ENCODE peak calls at places on chromosomes 6 and 20, in seven cellular contexts. W is NCI-H2171 treated with DMSO at 0.1 percent for 48 hours, F is substantia nigra, B is progenitor cell of endocrine pancreas, O is OCI-LY7, A is D341Med, V is NCI-H1930. J is an unnamed sample.

GRCh38 chr20:57211949-57212889 is 54.2 kb downstream of the BMP7 start:
- DNase-seq in W (no peak), F (peak; percentile 47), B (no peak), O (no peak), A (peak; percentile 52), V (no peak), J (peak; percentile 85)

GRCh38 chr6:68307301-68307700 is 327.8 kb upstream of the ADGRB3 start:
- DNase-seq in W (no peak), F (no peak), B (no peak), O (no peak), A (no peak), V (no peak), J (no peak)

GRCh38 chr6:52511163-52511562 is 65.7 kb downstream of the TRAM2 start:
- DNase-seq in W (no peak), F (no peak), B (no peak), O (no peak), A (no peak), V (no peak), J (no peak)

GRCh38 chr20:50421356-50422340 is 88.5 kb upstream of the PTPN1 start:
- DNase-seq in W (peak; percentile 50), F (no peak), B (no peak), O (no peak), A (no peak), V (no peak), J (no peak)

GRCh38 chr6:170113141-170113540 is 177.7 kb downstream of the DLL1 start:
- DNase-seq in W (no peak), F (no peak), B (no peak), O (no peak), A (no peak), V (no peak), J (no peak)

GRCh38 chr6:144528605-144529425 is 243.7 kb downstream of the UTRN start:
- DNase-seq in W (no peak), F (no peak), B (no peak), O (no peak), A (no peak), V (no peak), J (no peak)

GRCh38 chr6:7541175-7542064 is at the start of gene DSP:
- DNase-seq in W (peak; percentile 57), F (no peak), B (peak; percentile 82), O (no peak), A (peak; percentile 74), V (peak; percentile 80), J (no peak)

GRCh38 chr6:47428746-47429664 is 48.6 kb upstream of the CD2AP start:
- DNase-seq in W (peak; percentile 1), F (no peak), B (no peak), O (no peak), A (no peak), V (no peak), J (no peak)

J was measured in sciatic nerve.